ENCODE peak calls at places on chromosomes 12 and 14, in nine cellular contexts. P is thyroid gland, V is endodermal cell, Y is left ventricle myocardium inferior, J is cardiac muscle cell, W is GM12878, I is right lobe of liver, B is astrocyte, S is colonic mucosa. F is an unnamed sample.
A peak's percentile ranks its signal among the peaks of the same experiment; 100 is the strongest.

GRCh38 chr12:121858662-121859572 is at the start of gene HPD:
- DNase-seq in B (peak; percentile 84), V (peak; percentile 81), P (peak; percentile 16), J (no peak), S (peak; percentile 46), Y (peak; percentile 66), I (peak; percentile 91), W (no peak), F (peak; percentile 84)

GRCh38 chr14:99964979-99965378 is 100.2 kb upstream of the EVL start:
- DNase-seq in I (no peak), P (no peak), J (no peak), V (no peak), Y (no peak), W (no peak), S (no peak), B (no peak), F (no peak)

GRCh38 chr14:95156765-95157194 is 549 bp downstream of the DICER1 start:
- DNase-seq in I (peak; percentile 57), W (no peak), Y (peak; percentile 43), P (peak; percentile 66), S (no peak), J (peak; percentile 55), B (peak; percentile 22), V (no peak), F (peak; percentile 35)

GRCh38 chr12:127260531-127260930 is 1006.4 kb upstream of the TMEM132C start:
- DNase-seq in I (no peak), P (no peak), S (no peak), B (peak; percentile 71), J (no peak), W (no peak), Y (no peak), V (no peak), F (no peak)

GRCh38 chr12:113149361-113150150 is at the start of gene CFAP73:
- DNase-seq in P (peak; percentile 95), S (peak; percentile 60), Y (peak; percentile 59), I (no peak), B (peak; percentile 77), J (peak; percentile 90), W (no peak), V (peak; percentile 98), F (no peak)

GRCh38 chr12:52391618-52392002 is 6.2 kb upstream of the KRT84 start:
- DNase-seq in V (no peak), P (peak; percentile 79), I (no peak), Y (peak; percentile 78), W (no peak), J (no peak), S (peak; percentile 36), B (no peak), F (peak; percentile 35)

GRCh38 chr12:19223695-19224094 is 94.2 kb downstream of the PLEKHA5 start:
- DNase-seq in Y (no peak), P (no peak), V (no peak), W (no peak), I (no peak), S (no peak), J (no peak), B (peak; percentile 90), F (no peak)

GRCh38 chr14:85532981-85533820 is 3.3 kb downstream of the FLRT2 start:
- DNase-seq in S (peak; percentile 37), Y (peak; percentile 46), J (peak; percentile 85), I (peak; percentile 26), W (no peak), B (peak; percentile 78), V (peak; percentile 94), P (peak; percentile 75), F (peak; percentile 42)

GRCh38 chr12:132583311-132583710 is 27.1 kb downstream of the LRCOL1 start:
- DNase-seq in V (no peak), Y (no peak), I (no peak), W (no peak), S (no peak), B (no peak), J (no peak), P (no peak), F (no peak)

GRCh38 chr12:50764116-50764860 is 387 bp downstream of the ATF1 start:
- DNase-seq in B (no peak), W (no peak), P (peak; percentile 76), S (peak; percentile 80), V (peak; percentile 89), I (peak; percentile 80), J (peak; percentile 63), Y (no peak), F (peak; percentile 36)

GRCh38 chr12:55712700-55713415 is 3.0 kb upstream of the BLOC1S1 start:
- DNase-seq in J (no peak), B (no peak), S (no peak), V (no peak), Y (no peak), P (no peak), W (no peak), I (no peak), F (no peak)

GRCh38 chr14:22007278-22008097 is 333.9 kb upstream of the OR4E1 start:
- DNase-seq in V (no peak), J (no peak), I (no peak), P (no peak), B (no peak), W (no peak), Y (no peak), S (no peak), F (no peak)

DNA sequence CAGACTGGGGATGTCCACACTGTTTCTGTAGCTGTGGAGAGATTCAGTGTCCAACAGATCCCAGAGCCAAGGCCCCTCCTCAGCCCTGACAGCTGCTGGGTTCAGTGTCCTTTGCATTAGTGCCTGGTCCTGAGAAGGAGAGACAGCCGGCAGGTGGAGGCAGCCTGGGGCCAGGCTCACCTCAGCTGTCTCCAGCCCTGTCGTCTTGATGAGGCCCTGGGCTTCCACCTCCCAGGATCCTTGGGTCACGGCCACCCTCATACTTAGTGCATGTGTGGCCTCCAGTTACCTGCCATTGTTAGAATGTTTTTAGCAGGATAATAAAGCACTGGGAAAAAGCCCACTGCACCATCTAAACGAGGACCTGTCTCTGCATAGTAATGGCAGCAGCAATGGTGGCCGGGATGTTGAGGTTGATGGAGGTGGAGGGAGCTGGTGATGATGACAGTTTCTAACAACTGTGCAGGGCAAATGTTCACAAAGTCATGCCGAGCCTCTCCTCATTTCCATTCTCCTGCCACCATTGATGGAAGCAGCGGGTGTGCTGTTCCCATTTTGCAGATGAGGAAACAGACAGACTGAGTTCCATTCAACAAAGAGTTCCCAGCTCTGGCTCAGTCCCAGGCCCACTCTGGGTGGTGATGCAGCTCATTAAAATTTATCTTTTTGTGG is 17.7 kb downstream of the ASB2 start:
- DNase-seq in B (no peak), I (no peak), P (no peak), W (no peak), V (no peak), J (no peak), S (no peak), Y (no peak), F (no peak)
- H3K27ac ChIP-seq in B (peak overlapping the region; percentile 71), I (no peak overlapping the region), P (no peak overlapping the region), W (peak overlapping the region; percentile 90), V (no peak overlapping the region), J (peak overlapping the region; percentile 95), S (peak overlapping the region; percentile 38), Y (peak overlapping the region; percentile 75), F (peak overlapping the region; percentile 49)

DNA sequence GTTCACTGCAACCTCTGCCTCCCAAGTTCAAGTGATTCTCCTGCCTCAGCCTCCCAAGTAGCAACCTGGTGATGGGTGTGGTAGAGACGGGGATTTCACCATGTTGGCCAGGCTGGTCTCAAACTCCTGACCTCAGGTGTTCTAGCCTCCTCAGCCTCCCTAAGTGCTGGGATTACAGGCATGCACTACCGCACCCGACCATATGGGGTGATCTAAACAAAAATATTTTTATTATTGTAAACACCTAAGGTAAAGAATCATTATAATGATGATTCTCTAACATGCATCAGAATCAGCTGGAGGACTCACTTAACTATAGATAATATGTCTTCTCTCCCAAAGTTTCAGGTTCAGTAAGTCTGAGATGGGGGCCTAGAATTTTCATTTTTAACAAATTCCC is 96.2 kb upstream of the ALG10 start:
- DNase-seq in J (no peak), W (no peak), P (no peak), Y (no peak), B (no peak), I (no peak), S (no peak), V (no peak), F (no peak)
- TF ChIP-seq CTCF in J (no peak), W (no peak), P (no peak), Y (no peak), B (no peak), I (no peak), S (no peak), V (peak; percentile 60), F (no peak)

DNA sequence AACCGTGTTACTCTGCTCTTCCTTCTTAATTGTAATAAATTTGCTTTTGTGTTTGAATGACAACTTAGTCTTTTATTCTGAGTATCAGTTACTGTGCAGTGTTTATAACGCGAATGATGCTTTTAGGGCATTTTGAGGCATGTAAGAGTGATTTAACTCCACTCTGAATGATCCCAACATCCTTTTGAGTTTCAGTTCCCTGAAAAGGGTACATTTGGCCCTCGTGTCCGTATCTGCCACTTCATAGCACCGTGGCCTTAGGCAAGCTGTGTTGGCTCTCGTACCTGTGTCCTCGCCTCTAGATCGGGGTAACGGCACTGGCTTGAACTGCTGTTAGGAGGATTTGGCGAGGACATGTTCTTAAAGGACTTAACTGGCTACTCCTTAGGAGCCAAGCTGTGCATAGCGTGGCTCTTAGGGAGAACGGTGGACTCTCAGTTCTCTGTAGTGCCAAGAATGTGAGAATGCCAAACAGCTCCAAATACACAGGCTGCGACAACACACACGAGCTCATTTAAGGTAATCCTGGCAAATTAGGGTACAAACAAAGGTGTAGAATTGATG is 92.0 kb downstream of the PPP2R5C start:
- DNase-seq in P (no peak), B (no peak), W (no peak), V (no peak), Y (no peak), I (no peak), S (no peak), J (no peak), F (no peak)
- H3K27ac ChIP-seq in P (no peak overlapping the region), B (no peak overlapping the region), W (no peak overlapping the region), V (no peak overlapping the region), Y (peak overlapping the region; percentile 85), I (no peak overlapping the region), S (no peak overlapping the region), J (no peak overlapping the region), F (no peak overlapping the region)

GRCh38 chr12:92574046-92574783 is 128.6 kb upstream of the PLEKHG7 start:
- DNase-seq in I (no peak), S (no peak), B (peak; percentile 22), V (peak; percentile 83), W (no peak), J (peak; percentile 30), Y (no peak), P (no peak), F (no peak)
- TF ChIP-seq CTCF in I (peak; percentile 20), S (no peak), B (peak; percentile 39), V (peak; percentile 77), W (peak; percentile 36), J (peak; percentile 26), Y (no peak), P (peak; percentile 33), F (no peak)